ENCODE peak calls at places on chromosomes 1 and 21, in seven cellular contexts. E is hepatocyte, P is heart left ventricle, A is GM13976, M is MCF 10A, Q is pancreas, G is RWPE2. T is an unnamed sample.

GRCh38 chr1:208476825-208477170 is 232.6 kb upstream of the PLXNA2 start:
- DNase-seq in E (no peak), P (no peak), A (no peak), M (no peak), Q (no peak), G (no peak), T (no peak)

GRCh38 chr1:58649555-58649954 is 50.3 kb downstream of the MYSM1 start:
- DNase-seq in E (no peak), P (no peak), A (no peak), M (peak), Q (peak), G (no peak), T (no peak)

GRCh38 chr1:36411674-36412648 is 14.3 kb upstream of the LSM10 start:
- DNase-seq in E (no peak), P (no peak), A (no peak), M (peak), Q (no peak), G (no peak), T (no peak)

GRCh38 chr1:110100335-110100734 is 11.9 kb upstream of the UBL4B start:
- DNase-seq in E (no peak), P (no peak), A (no peak), M (no peak), Q (no peak), G (no peak), T (no peak)

GRCh38 chr1:9197186-9198099 is 37.1 kb upstream of the H6PD start:
- DNase-seq in E (no peak), P (peak), A (no peak), M (no peak), Q (no peak), G (no peak), T (no peak)

GRCh38 chr1:229781453-229781852 is 155.4 kb downstream of the URB2 start:
- DNase-seq in E (peak), P (no peak), A (no peak), M (peak), Q (peak), G (no peak), T (no peak)

GRCh38 chr1:119040489-119040888 is 52.3 kb upstream of the TBX15 start:
- DNase-seq in E (no peak), P (no peak), A (no peak), M (peak), Q (no peak), G (no peak), T (no peak)

GRCh38 chr1:152502496-152503180 is 8.0 kb upstream of the LCE5A start:
- DNase-seq in E (no peak), P (no peak), A (no peak), M (peak), Q (no peak), G (peak), T (no peak)

GRCh38 chr1:23423415-23424170 is 955 bp downstream of the TCEA3 start:
- DNase-seq in E (peak), P (peak), A (no peak), M (no peak), Q (peak), G (no peak), T (peak)

GRCh38 chr1:23673086-23673813 is 18.4 kb upstream of the RPL11 start:
- DNase-seq in E (peak), P (no peak), A (peak), M (peak), Q (peak), G (no peak), T (peak)

GRCh38 chr21:32516729-32517649 is 68.3 kb downstream of the TCP10L start:
- DNase-seq in E (peak), P (peak), A (no peak), M (peak), Q (no peak), G (no peak), T (no peak)

GRCh38 chr1:93194231-93194630 is 13.7 kb downstream of the CCDC18 start:
- DNase-seq in E (no peak), P (no peak), A (no peak), M (no peak), Q (no peak), G (no peak), T (no peak)

GRCh38 chr1:202230939-202231645 is 37.5 kb downstream of the LGR6 start:
- DNase-seq in E (no peak), P (no peak), A (no peak), M (peak), Q (no peak), G (no peak), T (no peak)

GRCh38 chr1:242467556-242468145 is 56.8 kb downstream of the PLD5 start:
- DNase-seq in E (peak), P (peak), A (peak), M (peak), Q (peak), G (no peak), T (peak)

GRCh38 chr1:209625791-209626285 is 26.4 kb downstream of the LAMB3 start:
- DNase-seq in E (no peak), P (no peak), A (no peak), M (no peak), Q (no peak), G (no peak), T (no peak)

GRCh38 chr1:219907772-219908070 is 20.6 kb downstream of the SLC30A10 start:
- DNase-seq in E (no peak), P (no peak), A (no peak), M (no peak), Q (no peak), G (no peak), T (no peak)

GRCh38 chr21:31752967-31753366 is 21.0 kb upstream of the SCAF4 start:
- DNase-seq in E (no peak), P (no peak), A (no peak), M (no peak), Q (no peak), G (no peak), T (no peak)

GRCh38 chr1:68962711-68963110 is 465.8 kb upstream of the DEPDC1 start:
- DNase-seq in E (no peak), P (no peak), A (no peak), M (no peak), Q (no peak), G (no peak), T (no peak)

GRCh38 chr1:162530318-162530984 is 31.1 kb upstream of the UAP1 start:
- DNase-seq in E (no peak), P (no peak), A (peak), M (no peak), Q (no peak), G (no peak), T (peak)

GRCh38 chr1:171645553-171646336 is 6.7 kb downstream of the MYOC start:
- DNase-seq in E (peak), P (peak), A (no peak), M (no peak), Q (peak), G (no peak), T (no peak)

GRCh38 chr1:89041055-89041707 is 18.5 kb upstream of the GBP3 start:
- DNase-seq in E (no peak), P (no peak), A (peak), M (peak), Q (no peak), G (no peak), T (no peak)

GRCh38 chr1:155174334-155175280 is 958 bp downstream of the TRIM46 start:
- DNase-seq in E (peak), P (no peak), A (no peak), M (no peak), Q (no peak), G (no peak), T (peak)

GRCh38 chr1:245046764-245047163 is 108.0 kb upstream of the KIF26B start:
- DNase-seq in E (no peak), P (no peak), A (no peak), M (no peak), Q (peak), G (no peak), T (no peak)

GRCh38 chr1:221979461-221980032 is 237.7 kb upstream of the DUSP10 start:
- DNase-seq in E (no peak), P (no peak), A (no peak), M (peak), Q (no peak), G (no peak), T (no peak)

GRCh38 chr1:7121622-7121988 is 336.4 kb downstream of the CAMTA1 start:
- DNase-seq in E (no peak), P (peak), A (no peak), M (no peak), Q (peak), G (no peak), T (no peak)

GRCh38 chr1:177566495-177566894 is 395.7 kb downstream of the BRINP2 start:
- DNase-seq in E (peak), P (no peak), A (no peak), M (no peak), Q (no peak), G (no peak), T (no peak)

GRCh38 chr1:177569476-177569875 is 398.7 kb downstream of the BRINP2 start:
- DNase-seq in E (no peak), P (no peak), A (no peak), M (no peak), Q (no peak), G (no peak), T (no peak)

GRCh38 chr1:177568702-177569101 is 397.9 kb downstream of the BRINP2 start:
- DNase-seq in E (no peak), P (no peak), A (no peak), M (no peak), Q (no peak), G (no peak), T (no peak)

GRCh38 chr1:177571076-177571475 is 398.8 kb downstream of the SEC16B start:
- DNase-seq in E (no peak), P (no peak), A (no peak), M (no peak), Q (no peak), G (no peak), T (no peak)

GRCh38 chr1:177567393-177567792 is 396.6 kb downstream of the BRINP2 start:
- DNase-seq in E (no peak), P (no peak), A (no peak), M (peak), Q (no peak), G (no peak), T (no peak)
- TF ChIP-seq CTCF in E (peak), P (no peak), A (no peak), M (peak), Q (no peak), G (no peak), T (peak)

GRCh38 chr1:156479093-156480014 is 21.2 kb downstream of the MEF2D start:
- DNase-seq in E (no peak), P (peak), A (no peak), M (no peak), Q (no peak), G (no peak), T (no peak)
- TF ChIP-seq CTCF in E (no peak), P (no peak), A (no peak), M (no peak), Q (no peak), G (no peak), T (no peak)

GRCh38 chr1:234610582-234611152 is 689 bp upstream of the IRF2BP2 start:
- DNase-seq in E (peak), P (peak), A (peak), M (peak), Q (peak), G (peak), T (peak)
- TF ChIP-seq CTCF in E (no peak), P (no peak), A (no peak), M (no peak), Q (no peak), G (no peak), T (no peak)

GRCh38 chr1:40745180-40745579 is 38.4 kb upstream of the KCNQ4 start:
- DNase-seq in E (no peak), P (no peak), A (no peak), M (no peak), Q (no peak), G (no peak), T (no peak)

GRCh38 chr1:40742363-40743061 is 41.1 kb upstream of the KCNQ4 start:
- DNase-seq in E (no peak), P (no peak), A (no peak), M (no peak), Q (no peak), G (no peak), T (no peak)

GRCh38 chr1:40740992-40741736 is 42.4 kb upstream of the KCNQ4 start:
- DNase-seq in E (no peak), P (no peak), A (no peak), M (no peak), Q (no peak), G (no peak), T (no peak)

GRCh38 chr1:40743860-40744259 is 39.7 kb upstream of the KCNQ4 start:
- DNase-seq in E (no peak), P (no peak), A (no peak), M (no peak), Q (no peak), G (no peak), T (no peak)

DNA sequence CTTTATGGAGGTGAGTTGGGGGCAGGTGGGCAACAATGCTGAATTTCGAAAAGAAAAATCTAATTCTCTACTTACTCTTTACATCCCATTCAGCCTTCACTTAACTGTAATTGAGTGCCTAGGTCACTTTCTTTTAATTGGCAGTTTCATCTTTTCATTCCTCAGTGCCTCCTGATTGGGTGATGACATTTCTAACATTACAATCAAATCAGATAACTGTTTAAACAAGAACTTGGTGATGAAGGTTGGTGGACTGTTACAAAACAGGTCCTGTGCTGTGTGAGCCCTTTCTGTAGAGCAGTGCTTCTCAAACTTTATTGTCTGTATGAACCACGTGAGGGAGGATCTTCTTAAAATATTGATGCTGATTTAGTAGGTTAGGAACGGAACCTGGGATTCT is 40.1 kb upstream of the KCNQ4 start:
- DNase-seq in E (no peak), P (no peak), A (no peak), M (no peak), Q (no peak), G (no peak), T (no peak)
- TF ChIP-seq CTCF in E (no peak), P (no peak), A (no peak), M (no peak), Q (no peak), G (no peak), T (no peak)

GRCh38 chr1:157371826-157372225 is 180.5 kb downstream of the FCRL5 start:
- DNase-seq in E (no peak), P (no peak), A (no peak), M (no peak), Q (no peak), G (no peak), T (no peak)

GRCh38 chr1:157382351-157382750 is 170.0 kb downstream of the FCRL5 start:
- DNase-seq in E (no peak), P (no peak), A (no peak), M (no peak), Q (no peak), G (no peak), T (no peak)

GRCh38 chr1:157380523-157380922 is 171.8 kb downstream of the FCRL5 start:
- DNase-seq in E (no peak), P (no peak), A (no peak), M (no peak), Q (no peak), G (no peak), T (no peak)

DNA sequence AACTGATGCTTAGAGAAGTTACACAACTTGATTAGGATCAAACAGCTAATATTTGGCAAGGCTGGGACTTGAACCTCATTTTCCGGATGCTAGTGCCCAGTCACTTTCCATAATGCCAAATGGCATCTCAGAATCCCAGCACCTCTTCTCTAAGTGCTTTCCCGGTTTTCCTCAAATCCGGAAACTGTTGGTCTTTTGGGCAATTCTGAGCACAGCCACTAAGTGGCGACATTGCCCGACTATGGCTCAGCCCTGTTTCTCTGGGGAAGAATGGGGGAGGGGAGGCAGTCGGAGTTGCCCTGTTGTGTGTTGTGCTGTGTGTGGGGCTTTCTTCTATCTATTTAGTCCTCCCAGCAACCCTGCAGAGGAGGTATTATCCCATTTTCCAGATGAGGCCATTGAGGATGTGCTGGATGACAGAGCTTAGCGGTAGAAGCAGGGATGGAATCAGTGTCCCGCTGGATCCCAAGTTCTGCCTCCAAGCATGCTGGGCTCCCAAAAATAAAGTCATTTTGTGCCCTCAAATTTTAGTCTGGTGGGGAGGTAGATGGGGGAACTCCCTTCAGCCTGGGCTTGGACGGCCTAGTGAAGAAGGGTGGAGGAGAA is 175.0 kb downstream of the FCRL5 start:
- DNase-seq in E (peak), P (no peak), A (no peak), M (peak), Q (peak), G (no peak), T (no peak)
- TF ChIP-seq CTCF in E (peak), P (peak), A (peak), M (peak), Q (peak), G (peak), T (peak)

GRCh38 chr1:216193839-216194443 is 229.3 kb downstream of the USH2A start:
- DNase-seq in E (peak), P (no peak), A (no peak), M (peak), Q (no peak), G (no peak), T (no peak)
- TF ChIP-seq CTCF in E (peak), P (no peak), A (no peak), M (peak), Q (no peak), G (no peak), T (no peak)

GRCh38 chr1:43511394-43511793 is 19.3 kb upstream of the PTPRF start:
- DNase-seq in E (no peak), P (no peak), A (no peak), M (no peak), Q (no peak), G (no peak), T (no peak)

GRCh38 chr1:43507296-43508295 is 23.1 kb upstream of the PTPRF start:
- DNase-seq in E (no peak), P (peak), A (no peak), M (no peak), Q (no peak), G (no peak), T (no peak)

GRCh38 chr1:43509007-43509739 is 21.5 kb upstream of the PTPRF start:
- DNase-seq in E (no peak), P (peak), A (no peak), M (no peak), Q (no peak), G (no peak), T (no peak)

GRCh38 chr1:43510621-43511020 is 20.1 kb upstream of the PTPRF start:
- DNase-seq in E (no peak), P (no peak), A (no peak), M (no peak), Q (no peak), G (no peak), T (no peak)

DNA sequence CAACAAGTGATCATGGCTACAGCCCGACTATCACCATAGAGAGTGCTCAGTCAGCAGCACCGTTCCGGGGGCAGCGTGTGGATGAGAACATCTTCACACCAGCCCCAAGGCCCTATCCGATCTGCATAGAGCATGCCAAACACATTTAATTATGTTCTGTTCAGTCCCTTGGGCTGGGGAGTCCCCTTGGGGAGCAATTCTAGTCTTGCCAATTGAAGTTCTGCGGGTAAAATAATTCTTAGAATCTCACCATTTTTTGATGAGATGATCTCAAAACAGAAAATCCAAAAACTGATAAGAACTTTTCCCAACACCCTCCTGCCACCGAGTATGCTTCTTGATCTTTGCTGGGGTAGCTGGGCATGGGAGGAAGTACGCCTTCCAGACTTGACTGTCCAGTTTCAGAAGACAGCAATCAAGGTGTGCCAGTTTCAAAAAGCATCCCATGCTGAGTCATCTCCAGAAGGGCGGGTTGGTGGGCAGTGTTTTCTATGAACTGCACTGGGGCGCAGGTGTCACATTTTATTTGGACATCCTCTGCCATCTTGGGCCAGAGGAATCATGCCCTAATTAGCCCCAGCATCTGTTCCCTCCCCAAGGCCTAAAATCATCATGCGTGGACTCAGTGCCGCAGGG is 20.8 kb upstream of the PTPRF start:
- DNase-seq in E (no peak), P (no peak), A (no peak), M (no peak), Q (no peak), G (no peak), T (no peak)
- TF ChIP-seq CTCF in E (no peak), P (no peak), A (no peak), M (no peak), Q (no peak), G (no peak), T (no peak)

DNA sequence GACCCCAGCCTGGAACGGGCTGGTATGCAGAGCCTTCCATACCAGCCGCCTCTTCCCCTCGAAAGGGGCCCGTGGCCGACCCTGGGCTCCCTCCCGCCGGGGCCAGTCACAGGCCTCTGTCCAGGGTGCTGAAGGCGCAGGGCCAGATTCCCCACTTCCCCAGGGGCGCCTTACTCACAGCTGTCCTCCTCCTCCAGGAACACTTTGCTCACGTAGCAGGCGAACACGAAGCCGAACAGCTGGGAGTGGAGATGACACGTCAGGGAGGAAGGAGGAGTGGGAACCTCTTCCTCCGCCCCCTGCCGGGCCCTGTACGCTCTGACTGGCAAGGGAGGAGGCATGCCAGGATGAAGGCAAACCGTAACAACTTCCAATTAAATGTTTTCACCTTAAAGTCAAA is 57.3 kb downstream of the NKAIN1 start:
- DNase-seq in E (peak), P (peak), A (peak), M (peak), Q (peak), G (peak), T (peak)
- TF ChIP-seq CTCF in E (peak), P (peak), A (no peak), M (peak), Q (no peak), G (no peak), T (peak)

DNA sequence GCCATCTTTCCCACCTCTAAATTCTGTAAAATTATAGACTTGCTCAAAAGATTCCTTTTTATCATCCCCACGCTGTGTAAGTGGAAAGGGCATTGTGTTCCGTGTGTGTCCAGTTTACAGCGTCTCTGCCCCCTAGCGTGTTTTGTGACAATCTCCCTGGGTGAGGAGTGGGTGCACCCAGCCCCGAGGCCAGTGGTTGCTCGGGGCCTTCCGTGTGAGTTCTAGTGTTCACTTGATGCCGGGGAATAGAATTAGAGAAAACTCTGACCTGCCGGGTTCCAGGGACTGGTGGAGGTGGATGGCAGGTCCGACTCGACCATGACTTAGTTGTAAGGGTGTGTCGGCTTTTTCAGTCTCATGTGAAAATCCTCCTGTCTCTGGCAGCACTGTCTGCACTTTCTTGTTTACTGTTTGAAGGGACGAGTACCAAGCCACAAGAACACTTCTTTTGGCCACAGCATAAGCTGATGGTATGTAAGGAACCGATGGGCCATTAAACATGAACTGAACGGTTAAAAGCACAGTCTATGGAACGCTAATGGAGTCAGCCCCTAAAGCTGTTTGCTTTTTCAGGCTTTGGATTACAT is 61.9 kb downstream of the POFUT2 start:
- DNase-seq in E (no peak), P (no peak), A (no peak), M (no peak), Q (no peak), G (no peak), T (no peak)
- TF ChIP-seq CTCF in E (no peak), P (no peak), A (no peak), M (no peak), Q (no peak), G (no peak), T (no peak)

T was measured in Peyer's patch.